ENCODE peak calls at places on chromosome 12, in nine cellular contexts. One of them, this sample, is unnamed. For H3K9me3, the result is how much of the 10 kb centered on the place peaks cover.

GRCh38 chr12:10205251-10205807 is 7.3 kb upstream of the GABARAPL1 start:
- DNase-seq in aorta: no peak
- DNase-seq in prostate gland: no peak
- DNase-seq in CD4-positive, alpha-beta memory T cell: no peak
- DNase-seq in psoas muscle: no peak
- DNase-seq in left lung: no peak
- DNase-seq in thoracic aorta: no peak
- DNase-seq in left ventricle myocardium inferior: no peak
- DNase-seq in suprapubic skin: no peak
- DNase-seq in this sample: no peak

GRCh38 chr12:108324678-108325358 is 14.3 kb downstream of the CMKLR1 start:
- DNase-seq in suprapubic skin: no peak
- DNase-seq in thoracic aorta: no peak
- DNase-seq in left ventricle myocardium inferior: no peak
- DNase-seq in prostate gland: no peak
- DNase-seq in aorta: no peak
- DNase-seq in left lung: no peak
- DNase-seq in CD4-positive, alpha-beta memory T cell: no peak
- DNase-seq in psoas muscle: no peak
- DNase-seq in this sample: no peak

GRCh38 chr12:59891180-59891579 is 295.4 kb downstream of the SLC16A7 start:
- DNase-seq in CD4-positive, alpha-beta memory T cell: no peak
- DNase-seq in aorta: no peak
- DNase-seq in prostate gland: no peak
- DNase-seq in psoas muscle: no peak
- DNase-seq in left ventricle myocardium inferior: no peak
- DNase-seq in left lung: no peak
- DNase-seq in suprapubic skin: no peak
- DNase-seq in thoracic aorta: no peak
- DNase-seq in this sample: no peak

GRCh38 chr12:126781593-126781992 is 1485.4 kb upstream of the TMEM132C start:
- DNase-seq in thoracic aorta: no peak
- DNase-seq in aorta: no peak
- DNase-seq in psoas muscle: no peak
- DNase-seq in CD4-positive, alpha-beta memory T cell: no peak
- DNase-seq in prostate gland: no peak
- DNase-seq in left ventricle myocardium inferior: no peak
- DNase-seq in suprapubic skin: no peak
- DNase-seq in left lung: no peak
- DNase-seq in this sample: no peak

GRCh38 chr12:48946206-48946605 is 11.1 kb downstream of the ARF3 start:
- DNase-seq in CD4-positive, alpha-beta memory T cell: no peak
- DNase-seq in left lung: no peak
- DNase-seq in suprapubic skin: no peak
- DNase-seq in psoas muscle: no peak
- DNase-seq in prostate gland: no peak
- DNase-seq in thoracic aorta: no peak
- DNase-seq in aorta: no peak
- DNase-seq in left ventricle myocardium inferior: no peak
- DNase-seq in this sample: no peak

GRCh38 chr12:49649445-49649844 is 26.1 kb downstream of the PRPF40B start:
- DNase-seq in left ventricle myocardium inferior: no peak
- DNase-seq in aorta: no peak
- DNase-seq in thoracic aorta: no peak
- DNase-seq in prostate gland: no peak
- DNase-seq in suprapubic skin: no peak
- DNase-seq in left lung: no peak
- DNase-seq in psoas muscle: no peak
- DNase-seq in CD4-positive, alpha-beta memory T cell: no peak
- DNase-seq in this sample: no peak

GRCh38 chr12:26238341-26239126 is 43.2 kb downstream of the SSPN start:
- DNase-seq in prostate gland: no peak
- DNase-seq in aorta: peak
- DNase-seq in left ventricle myocardium inferior: peak
- DNase-seq in suprapubic skin: peak
- DNase-seq in left lung: no peak
- DNase-seq in CD4-positive, alpha-beta memory T cell: no peak
- DNase-seq in thoracic aorta: no peak
- DNase-seq in psoas muscle: peak
- DNase-seq in this sample: no peak

GRCh38 chr12:60172696-60173095 is 576.9 kb downstream of the SLC16A7 start:
- DNase-seq in aorta: no peak
- DNase-seq in psoas muscle: no peak
- DNase-seq in left ventricle myocardium inferior: no peak
- DNase-seq in suprapubic skin: no peak
- DNase-seq in left lung: no peak
- DNase-seq in prostate gland: no peak
- DNase-seq in thoracic aorta: no peak
- DNase-seq in CD4-positive, alpha-beta memory T cell: no peak
- DNase-seq in this sample: no peak

GRCh38 chr12:121011820-121012219 is 4.5 kb downstream of the C12orf43 start:
- DNase-seq in psoas muscle: no peak
- DNase-seq in suprapubic skin: no peak
- DNase-seq in thoracic aorta: no peak
- DNase-seq in aorta: no peak
- DNase-seq in left ventricle myocardium inferior: no peak
- DNase-seq in CD4-positive, alpha-beta memory T cell: no peak
- DNase-seq in prostate gland: no peak
- DNase-seq in left lung: no peak
- DNase-seq in this sample: no peak

GRCh38 chr12:3199551-3200031 is 122.4 kb downstream of the TSPAN9 start:
- DNase-seq in CD4-positive, alpha-beta memory T cell: no peak
- DNase-seq in prostate gland: no peak
- DNase-seq in suprapubic skin: no peak
- DNase-seq in thoracic aorta: no peak
- DNase-seq in aorta: no peak
- DNase-seq in left ventricle myocardium inferior: no peak
- DNase-seq in left lung: no peak
- DNase-seq in psoas muscle: no peak
- DNase-seq in this sample: no peak

GRCh38 chr12:43893670-43894069 is 57.8 kb downstream of the TMEM117 start:
- DNase-seq in left lung: no peak
- DNase-seq in psoas muscle: peak
- DNase-seq in left ventricle myocardium inferior: no peak
- DNase-seq in suprapubic skin: no peak
- DNase-seq in thoracic aorta: no peak
- DNase-seq in aorta: no peak
- DNase-seq in prostate gland: no peak
- DNase-seq in CD4-positive, alpha-beta memory T cell: no peak
- DNase-seq in this sample: no peak

GRCh38 chr12:108337235-108338223 is 1.6 kb downstream of the CMKLR1 start:
- DNase-seq in aorta: peak
- DNase-seq in suprapubic skin: peak
- DNase-seq in left ventricle myocardium inferior: no peak
- DNase-seq in psoas muscle: no peak
- DNase-seq in left lung: no peak
- DNase-seq in thoracic aorta: no peak
- DNase-seq in prostate gland: no peak
- DNase-seq in CD4-positive, alpha-beta memory T cell: no peak
- DNase-seq in this sample: no peak

GRCh38 chr12:27290501-27291168 is 42.0 kb upstream of the BMAL2 start:
- DNase-seq in left lung: no peak
- DNase-seq in left ventricle myocardium inferior: no peak
- DNase-seq in psoas muscle: no peak
- DNase-seq in CD4-positive, alpha-beta memory T cell: no peak
- DNase-seq in suprapubic skin: no peak
- DNase-seq in thoracic aorta: no peak
- DNase-seq in aorta: no peak
- DNase-seq in prostate gland: no peak
- DNase-seq in this sample: no peak

GRCh38 chr12:68940731-68941130 is 7.8 kb upstream of the CPM start:
- DNase-seq in left ventricle myocardium inferior: no peak
- DNase-seq in thoracic aorta: no peak
- DNase-seq in suprapubic skin: no peak
- DNase-seq in CD4-positive, alpha-beta memory T cell: no peak
- DNase-seq in prostate gland: no peak
- DNase-seq in left lung: no peak
- DNase-seq in aorta: no peak
- DNase-seq in psoas muscle: no peak
- DNase-seq in this sample: no peak

GRCh38 chr12:124302807-124303578 is 8.1 kb downstream of the RFLNA start:
- DNase-seq in left lung: peak
- DNase-seq in thoracic aorta: no peak
- DNase-seq in suprapubic skin: no peak
- DNase-seq in CD4-positive, alpha-beta memory T cell: no peak
- DNase-seq in prostate gland: no peak
- DNase-seq in aorta: peak
- DNase-seq in psoas muscle: no peak
- DNase-seq in left ventricle myocardium inferior: no peak
- DNase-seq in this sample: no peak

GRCh38 chr12:103680591-103681065 is 93.6 kb downstream of the STAB2 start:
- DNase-seq in aorta: peak
- DNase-seq in prostate gland: no peak
- DNase-seq in psoas muscle: peak
- DNase-seq in left lung: no peak
- DNase-seq in left ventricle myocardium inferior: peak
- DNase-seq in thoracic aorta: no peak
- DNase-seq in CD4-positive, alpha-beta memory T cell: no peak
- DNase-seq in suprapubic skin: no peak
- DNase-seq in this sample: no peak

GRCh38 chr12:100668939-100669536 is 95.6 kb downstream of the GAS2L3 start:
- DNase-seq in thoracic aorta: no peak
- DNase-seq in left ventricle myocardium inferior: peak
- DNase-seq in psoas muscle: peak
- DNase-seq in aorta: peak
- DNase-seq in CD4-positive, alpha-beta memory T cell: no peak
- DNase-seq in suprapubic skin: no peak
- DNase-seq in prostate gland: peak
- DNase-seq in left lung: peak
- DNase-seq in this sample: peak

GRCh38 chr12:123894823-123895338 is 77.8 kb downstream of the CCDC92 start:
- DNase-seq in prostate gland: no peak
- DNase-seq in thoracic aorta: no peak
- DNase-seq in suprapubic skin: no peak
- DNase-seq in psoas muscle: no peak
- DNase-seq in left lung: no peak
- DNase-seq in CD4-positive, alpha-beta memory T cell: no peak
- DNase-seq in aorta: no peak
- DNase-seq in left ventricle myocardium inferior: no peak
- DNase-seq in this sample: no peak

GRCh38 chr12:123427036-123427769 is 9.3 kb downstream of the RILPL2 start:
- DNase-seq in prostate gland: no peak
- DNase-seq in thoracic aorta: no peak
- DNase-seq in left ventricle myocardium inferior: no peak
- DNase-seq in psoas muscle: no peak
- DNase-seq in left lung: no peak
- DNase-seq in CD4-positive, alpha-beta memory T cell: peak
- DNase-seq in aorta: no peak
- DNase-seq in suprapubic skin: no peak
- DNase-seq in this sample: peak

GRCh38 chr12:61414470-61414869 is 845.7 kb upstream of the USP15 start:
- DNase-seq in thoracic aorta: no peak
- DNase-seq in CD4-positive, alpha-beta memory T cell: no peak
- DNase-seq in psoas muscle: no peak
- DNase-seq in prostate gland: no peak
- DNase-seq in suprapubic skin: no peak
- DNase-seq in left lung: no peak
- DNase-seq in aorta: no peak
- DNase-seq in left ventricle myocardium inferior: no peak
- DNase-seq in this sample: no peak

DNA sequence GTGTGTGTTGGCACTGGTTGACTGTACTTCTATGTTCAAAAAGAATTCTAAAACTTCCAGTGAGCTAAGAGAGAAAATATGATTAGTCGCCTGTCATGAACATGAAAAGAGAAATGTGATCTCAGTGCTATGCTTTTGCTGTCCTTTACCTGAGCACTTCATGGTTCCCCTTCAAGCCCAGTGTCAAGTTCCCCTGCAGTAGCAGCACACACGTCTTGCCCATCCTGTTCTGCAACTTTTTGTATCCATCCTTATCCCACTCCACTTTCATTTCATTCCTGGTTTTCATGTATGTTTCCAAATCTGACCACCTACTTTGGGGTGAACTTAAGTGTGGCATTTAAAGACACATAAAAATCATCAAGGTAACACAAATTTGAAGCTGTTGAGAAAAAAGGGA is 848.0 kb upstream of the USP15 start:
- DNase-seq in aorta: no peak
- DNase-seq in left lung: no peak
- DNase-seq in CD4-positive, alpha-beta memory T cell: no peak
- DNase-seq in psoas muscle: no peak
- DNase-seq in thoracic aorta: no peak
- DNase-seq in prostate gland: no peak
- DNase-seq in left ventricle myocardium inferior: no peak
- DNase-seq in suprapubic skin: no peak
- DNase-seq in this sample: no peak
- H3K9me3 ChIP-seq in aorta: under half
- H3K9me3 ChIP-seq in left lung: under half
- H3K9me3 ChIP-seq in CD4-positive, alpha-beta memory T cell: under half
- H3K9me3 ChIP-seq in psoas muscle: under half
- H3K9me3 ChIP-seq in thoracic aorta: under half
- H3K9me3 ChIP-seq in prostate gland: under half
- H3K9me3 ChIP-seq in left ventricle myocardium inferior: under half
- H3K9me3 ChIP-seq in suprapubic skin: under half
- H3K9me3 ChIP-seq in this sample: under half

GRCh38 chr12:29437575-29437974 is 56.6 kb upstream of the ERGIC2 start:
- DNase-seq in prostate gland: no peak
- DNase-seq in aorta: no peak
- DNase-seq in left lung: no peak
- DNase-seq in left ventricle myocardium inferior: no peak
- DNase-seq in CD4-positive, alpha-beta memory T cell: no peak
- DNase-seq in thoracic aorta: no peak
- DNase-seq in suprapubic skin: no peak
- DNase-seq in psoas muscle: no peak
- DNase-seq in this sample: no peak
- H3K9me3 ChIP-seq in prostate gland: under half
- H3K9me3 ChIP-seq in aorta: under half
- H3K9me3 ChIP-seq in left lung: under half
- H3K9me3 ChIP-seq in left ventricle myocardium inferior: under half
- H3K9me3 ChIP-seq in CD4-positive, alpha-beta memory T cell: under half
- H3K9me3 ChIP-seq in thoracic aorta: under half
- H3K9me3 ChIP-seq in suprapubic skin: under half
- H3K9me3 ChIP-seq in psoas muscle: under half
- H3K9me3 ChIP-seq in this sample: under half

DNA sequence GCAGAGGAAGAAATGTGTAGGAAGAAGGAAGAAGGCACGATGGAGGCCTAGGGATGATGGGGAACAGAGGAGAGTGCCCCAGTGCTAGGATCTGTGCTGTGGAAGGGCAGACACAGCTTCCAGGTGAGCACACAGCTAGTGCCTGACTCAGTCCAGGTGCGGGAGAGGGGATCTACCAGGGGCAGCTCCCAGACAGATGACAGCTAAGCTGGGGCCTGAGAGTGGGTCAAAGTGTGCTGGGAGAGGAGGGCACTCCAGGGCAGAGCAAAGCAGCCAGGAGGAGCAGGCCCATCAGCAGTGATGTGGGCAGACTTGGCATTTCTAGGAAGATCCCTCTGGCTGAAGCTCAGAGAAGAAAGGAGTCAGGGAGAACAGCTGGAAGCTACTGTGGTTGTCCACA is 36.7 kb downstream of the LRTM2 start:
- DNase-seq in psoas muscle: no peak
- DNase-seq in left lung: no peak
- DNase-seq in CD4-positive, alpha-beta memory T cell: no peak
- DNase-seq in thoracic aorta: no peak
- DNase-seq in suprapubic skin: no peak
- DNase-seq in prostate gland: no peak
- DNase-seq in aorta: no peak
- DNase-seq in left ventricle myocardium inferior: no peak
- DNase-seq in this sample: no peak
- H3K9me3 ChIP-seq in psoas muscle: under half
- H3K9me3 ChIP-seq in left lung: under half
- H3K9me3 ChIP-seq in CD4-positive, alpha-beta memory T cell: under half
- H3K9me3 ChIP-seq in thoracic aorta: under half
- H3K9me3 ChIP-seq in suprapubic skin: under half
- H3K9me3 ChIP-seq in prostate gland: under half
- H3K9me3 ChIP-seq in aorta: under half
- H3K9me3 ChIP-seq in left ventricle myocardium inferior: under half
- H3K9me3 ChIP-seq in this sample: under half

GRCh38 chr12:133080619-133081407 is at the start of gene ZNF140:
- DNase-seq in psoas muscle: peak
- DNase-seq in suprapubic skin: peak
- DNase-seq in left ventricle myocardium inferior: peak
- DNase-seq in CD4-positive, alpha-beta memory T cell: peak
- DNase-seq in thoracic aorta: peak
- DNase-seq in prostate gland: peak
- DNase-seq in left lung: peak
- DNase-seq in aorta: peak
- DNase-seq in this sample: peak
- H3K9me3 ChIP-seq in psoas muscle: half or more
- H3K9me3 ChIP-seq in suprapubic skin: under half
- H3K9me3 ChIP-seq in left ventricle myocardium inferior: half or more
- H3K9me3 ChIP-seq in CD4-positive, alpha-beta memory T cell: under half
- H3K9me3 ChIP-seq in thoracic aorta: half or more
- H3K9me3 ChIP-seq in prostate gland: under half
- H3K9me3 ChIP-seq in left lung: half or more
- H3K9me3 ChIP-seq in aorta: under half
- H3K9me3 ChIP-seq in this sample: under half